ENCODE peak calls at places on chromosomes 7 and 10, in five cellular contexts. H is K562, D is ovary, B is prostate gland, A is IMR-90. C is an unnamed sample.

GRCh38 chr10:13589316-13589715 is 2.6 kb downstream of the PRPF18 start:
- DNase-seq in B (no peak), A (no peak), H (no peak), D (no peak), C (no peak)

GRCh38 chr10:91006001-91006751 is 85.3 kb upstream of the ANKRD1 start:
- DNase-seq in A (peak), B (peak), D (peak), H (peak), C (peak)

GRCh38 chr10:28891058-28891713 is 213.9 kb downstream of the BAMBI start:
- DNase-seq in B (no peak), D (no peak), H (no peak), A (no peak), C (no peak)

GRCh38 chr7:98091061-98091460 is 15.6 kb upstream of the LMTK2 start:
- DNase-seq in D (no peak), B (no peak), H (no peak), A (peak), C (no peak)

GRCh38 chr10:128574616-128575210 is 448.5 kb upstream of the MKI67 start:
- DNase-seq in A (no peak), B (no peak), H (no peak), D (no peak), C (no peak)

GRCh38 chr10:73785721-73786511 is 510 bp downstream of the ZSWIM8 start:
- DNase-seq in A (peak), H (peak), D (no peak), B (peak), C (peak)

GRCh38 chr7:127816354-127817190 is 164.6 kb downstream of the SND1 start:
- DNase-seq in B (no peak), D (no peak), A (no peak), H (no peak), C (no peak)

GRCh38 chr10:72173635-72174296 is 42.0 kb upstream of the ANAPC16 start:
- DNase-seq in H (no peak), B (no peak), A (peak), D (no peak), C (no peak)

GRCh38 chr7:44068054-44068453 is 2.7 kb upstream of the PGAM2 start:
- DNase-seq in D (no peak), B (no peak), H (no peak), A (peak), C (no peak)
- TF ChIP-seq POLR2A in D (no peak), B (no peak), H (peak), A (peak), C (no peak)

GRCh38 chr7:100093498-100093897 is 4.7 kb downstream of the COPS6 start:
- DNase-seq in H (no peak), D (no peak), B (no peak), A (no peak), C (no peak)

GRCh38 chr7:100095704-100096103 is 5.5 kb downstream of the MCM7 start:
- DNase-seq in H (no peak), A (no peak), D (no peak), B (no peak), C (no peak)

GRCh38 chr7:100093054-100093453 is 4.3 kb downstream of the COPS6 start:
- DNase-seq in H (no peak), D (no peak), A (no peak), B (no peak), C (no peak)

GRCh38 chr7:100095289-100095688 is 5.9 kb downstream of the MCM7 start:
- DNase-seq in A (no peak), B (no peak), H (no peak), D (no peak), C (no peak)

DNA sequence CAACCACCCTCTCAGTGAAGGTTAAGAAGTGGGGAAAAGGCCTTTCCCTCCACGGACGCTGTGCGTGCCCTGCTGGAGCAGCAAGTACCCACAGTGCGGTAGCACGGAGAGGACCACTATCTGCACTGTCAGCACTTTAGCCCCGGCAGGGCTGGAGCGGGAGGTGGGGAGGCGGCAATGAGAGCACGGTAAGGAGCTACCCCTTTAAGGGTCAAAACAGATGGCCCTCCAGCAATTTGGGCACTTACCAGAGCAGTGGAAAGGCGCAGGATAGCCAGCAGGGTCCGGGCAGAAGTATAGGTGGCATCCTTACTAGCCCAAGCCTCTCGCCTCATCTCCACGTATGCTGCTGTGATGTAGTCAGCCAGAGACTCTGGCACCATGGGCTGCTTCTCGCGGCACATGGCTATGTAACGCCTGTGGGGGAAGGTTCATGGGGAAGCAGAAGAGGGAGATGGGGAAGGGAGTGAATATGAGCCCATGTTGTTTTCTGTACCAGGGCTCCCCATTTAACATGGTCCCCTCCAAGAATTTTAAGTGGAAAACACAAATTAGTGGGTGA is 5.2 kb downstream of the COPS6 start:
- DNase-seq in H (no peak), D (no peak), B (no peak), A (no peak), C (no peak)
- TF ChIP-seq POLR2A in H (peak), D (no peak), B (no peak), A (no peak), C (peak)

DNA sequence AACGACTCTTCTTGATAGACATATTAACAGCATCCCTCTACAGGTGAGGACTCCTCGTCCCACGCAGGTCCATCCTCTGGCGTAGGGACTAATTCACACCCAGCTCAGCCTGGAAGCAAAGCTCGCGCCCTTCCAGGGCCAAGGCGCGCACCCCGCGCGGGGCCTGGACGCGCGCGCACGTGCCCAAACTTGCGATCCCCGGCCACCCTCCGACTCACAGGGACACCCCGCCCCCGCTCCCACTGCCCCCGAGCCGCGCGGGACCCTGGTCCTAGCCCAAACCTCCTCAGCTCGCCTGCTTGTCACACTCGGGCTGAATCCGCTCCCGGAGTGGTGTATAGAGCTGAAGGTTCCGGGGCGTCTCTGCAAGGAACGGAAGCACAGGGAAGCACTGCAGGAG is 76.9 kb downstream of the ZNF248 start:
- DNase-seq in A (no peak), H (no peak), D (no peak), B (no peak), C (no peak)
- TF ChIP-seq POLR2A in A (no peak), H (no peak), D (no peak), B (no peak), C (no peak)

DNA sequence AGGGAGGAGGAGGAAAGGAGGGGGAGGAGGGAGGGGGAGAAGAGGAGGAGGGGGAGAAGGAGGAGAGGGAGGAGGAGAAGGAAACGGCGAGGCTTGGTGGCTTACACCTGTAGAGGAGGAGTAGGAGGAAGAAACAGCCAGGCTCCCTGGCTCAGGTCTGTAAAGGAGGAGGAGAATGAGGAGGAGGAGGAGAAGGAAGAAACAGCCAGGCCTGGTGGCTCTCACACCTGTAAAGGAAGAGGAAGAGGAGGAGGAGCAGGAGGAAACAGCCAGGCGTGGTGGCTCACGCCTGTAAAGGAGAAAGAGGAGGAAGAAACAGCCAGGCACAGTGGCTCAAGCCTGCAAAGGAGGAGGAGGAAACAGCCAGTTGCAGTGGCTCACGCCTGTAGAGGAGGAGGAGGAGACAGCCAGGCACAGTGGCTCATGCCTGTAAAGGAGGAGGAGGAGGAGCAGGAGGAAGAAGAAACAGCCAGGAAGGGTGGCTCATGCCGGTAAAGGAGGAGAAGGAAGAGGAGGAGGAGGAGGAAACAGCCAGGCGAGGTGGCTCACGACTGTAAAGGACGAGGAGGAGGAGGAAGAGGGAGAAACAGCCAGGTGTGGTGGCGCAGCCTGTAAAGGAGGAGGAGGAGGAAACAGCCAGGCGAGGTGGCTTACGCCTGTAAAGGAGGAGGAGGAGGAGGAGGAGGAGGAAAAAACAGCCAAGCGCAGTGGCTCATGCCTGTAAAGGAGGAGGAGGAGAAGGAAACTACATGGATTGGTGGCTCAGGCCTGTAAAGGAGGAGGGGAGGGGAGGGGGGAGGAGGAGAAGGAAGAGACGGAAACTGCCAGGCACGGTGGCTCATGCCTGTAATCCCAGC is 14.9 kb upstream of the CRCP start:
- DNase-seq in B (peak), A (peak), D (peak), H (peak), C (peak)
- TF ChIP-seq POLR2A in B (peak), A (no peak), D (peak), H (peak), C (peak)

C was measured in erythroblast.